ENCODE peak calls at places on chromosomes 16 and 17, in nine cellular contexts. One of them, this sample, is unnamed.

GRCh38 chr16:22670551-22670970 is 143.4 kb upstream of the HS3ST2 start:
- DNase-seq in T1000: no peak
- DNase-seq in HFFc6: no peak
- DNase-seq in caudate nucleus: peak
- DNase-seq in head of caudate nucleus: peak
- DNase-seq in stimulated activated CD4-positive, alpha-beta T cell treated with anti-CD3 and anti-CD28 coated beads, Interleukin-2, amount 100 ng/mL, for 24 hours: peak
- DNase-seq in CD8-positive, alpha-beta memory T cell: no peak
- DNase-seq in NCI-H1105: no peak
- DNase-seq in foreskin fibroblast: no peak
- DNase-seq in this sample: no peak

GRCh38 chr17:65797809-65798208 is 236.4 kb upstream of the AXIN2 start:
- DNase-seq in T1000: no peak
- DNase-seq in HFFc6: no peak
- DNase-seq in caudate nucleus: no peak
- DNase-seq in head of caudate nucleus: no peak
- DNase-seq in stimulated activated CD4-positive, alpha-beta T cell treated with anti-CD3 and anti-CD28 coated beads, Interleukin-2, amount 100 ng/mL, for 24 hours: peak
- DNase-seq in CD8-positive, alpha-beta memory T cell: no peak
- DNase-seq in NCI-H1105: no peak
- DNase-seq in foreskin fibroblast: no peak
- DNase-seq in this sample: no peak

GRCh38 chr16:2019500-2019899 is at the start of gene NPW:
- DNase-seq in T1000: no peak
- DNase-seq in HFFc6: no peak
- DNase-seq in caudate nucleus: no peak
- DNase-seq in head of caudate nucleus: no peak
- DNase-seq in stimulated activated CD4-positive, alpha-beta T cell treated with anti-CD3 and anti-CD28 coated beads, Interleukin-2, amount 100 ng/mL, for 24 hours: peak
- DNase-seq in CD8-positive, alpha-beta memory T cell: no peak
- DNase-seq in NCI-H1105: no peak
- DNase-seq in foreskin fibroblast: peak
- DNase-seq in this sample: no peak

GRCh38 chr17:41617698-41618097 is 5.1 kb upstream of the KRT16 start:
- DNase-seq in T1000: no peak
- DNase-seq in HFFc6: no peak
- DNase-seq in caudate nucleus: no peak
- DNase-seq in head of caudate nucleus: no peak
- DNase-seq in stimulated activated CD4-positive, alpha-beta T cell treated with anti-CD3 and anti-CD28 coated beads, Interleukin-2, amount 100 ng/mL, for 24 hours: no peak
- DNase-seq in CD8-positive, alpha-beta memory T cell: no peak
- DNase-seq in NCI-H1105: no peak
- DNase-seq in foreskin fibroblast: no peak
- DNase-seq in this sample: peak

GRCh38 chr16:68346892-68347480 is 36.2 kb downstream of the PRMT7 start:
- DNase-seq in T1000: no peak
- DNase-seq in HFFc6: no peak
- DNase-seq in caudate nucleus: peak
- DNase-seq in head of caudate nucleus: no peak
- DNase-seq in stimulated activated CD4-positive, alpha-beta T cell treated with anti-CD3 and anti-CD28 coated beads, Interleukin-2, amount 100 ng/mL, for 24 hours: no peak
- DNase-seq in CD8-positive, alpha-beta memory T cell: no peak
- DNase-seq in NCI-H1105: no peak
- DNase-seq in foreskin fibroblast: no peak
- DNase-seq in this sample: peak

GRCh38 chr17:79740413-79740812 is 9.7 kb downstream of the ENPP7 start:
- DNase-seq in T1000: no peak
- DNase-seq in HFFc6: no peak
- DNase-seq in caudate nucleus: no peak
- DNase-seq in head of caudate nucleus: no peak
- DNase-seq in stimulated activated CD4-positive, alpha-beta T cell treated with anti-CD3 and anti-CD28 coated beads, Interleukin-2, amount 100 ng/mL, for 24 hours: no peak
- DNase-seq in CD8-positive, alpha-beta memory T cell: no peak
- DNase-seq in NCI-H1105: no peak
- DNase-seq in foreskin fibroblast: no peak
- DNase-seq in this sample: no peak

GRCh38 chr17:39929657-39930407 is 2.3 kb downstream of the LRRC3C start:
- DNase-seq in T1000: no peak
- DNase-seq in HFFc6: peak
- DNase-seq in caudate nucleus: no peak
- DNase-seq in head of caudate nucleus: no peak
- DNase-seq in stimulated activated CD4-positive, alpha-beta T cell treated with anti-CD3 and anti-CD28 coated beads, Interleukin-2, amount 100 ng/mL, for 24 hours: no peak
- DNase-seq in CD8-positive, alpha-beta memory T cell: no peak
- DNase-seq in NCI-H1105: no peak
- DNase-seq in foreskin fibroblast: peak
- DNase-seq in this sample: peak

GRCh38 chr17:50635720-50636144 is 1.1 kb downstream of the ABCC3 start:
- DNase-seq in T1000: no peak
- DNase-seq in HFFc6: no peak
- DNase-seq in caudate nucleus: no peak
- DNase-seq in head of caudate nucleus: no peak
- DNase-seq in stimulated activated CD4-positive, alpha-beta T cell treated with anti-CD3 and anti-CD28 coated beads, Interleukin-2, amount 100 ng/mL, for 24 hours: no peak
- DNase-seq in CD8-positive, alpha-beta memory T cell: no peak
- DNase-seq in NCI-H1105: no peak
- DNase-seq in foreskin fibroblast: no peak
- DNase-seq in this sample: no peak

GRCh38 chr17:3894927-3895343 is 2.1 kb upstream of the CAMKK1 start:
- DNase-seq in T1000: no peak
- DNase-seq in HFFc6: peak
- DNase-seq in caudate nucleus: no peak
- DNase-seq in head of caudate nucleus: no peak
- DNase-seq in stimulated activated CD4-positive, alpha-beta T cell treated with anti-CD3 and anti-CD28 coated beads, Interleukin-2, amount 100 ng/mL, for 24 hours: no peak
- DNase-seq in CD8-positive, alpha-beta memory T cell: no peak
- DNase-seq in NCI-H1105: no peak
- DNase-seq in foreskin fibroblast: peak
- DNase-seq in this sample: no peak

GRCh38 chr17:51362818-51363598 is 102.7 kb downstream of the UTP18 start:
- DNase-seq in T1000: no peak
- DNase-seq in HFFc6: no peak
- DNase-seq in caudate nucleus: peak
- DNase-seq in head of caudate nucleus: peak
- DNase-seq in stimulated activated CD4-positive, alpha-beta T cell treated with anti-CD3 and anti-CD28 coated beads, Interleukin-2, amount 100 ng/mL, for 24 hours: no peak
- DNase-seq in CD8-positive, alpha-beta memory T cell: no peak
- DNase-seq in NCI-H1105: no peak
- DNase-seq in foreskin fibroblast: no peak
- DNase-seq in this sample: peak

GRCh38 chr17:3552916-3553315 is 4.7 kb downstream of the TRPV3 start:
- DNase-seq in T1000: no peak
- DNase-seq in HFFc6: no peak
- DNase-seq in caudate nucleus: no peak
- DNase-seq in head of caudate nucleus: no peak
- DNase-seq in stimulated activated CD4-positive, alpha-beta T cell treated with anti-CD3 and anti-CD28 coated beads, Interleukin-2, amount 100 ng/mL, for 24 hours: no peak
- DNase-seq in CD8-positive, alpha-beta memory T cell: no peak
- DNase-seq in NCI-H1105: no peak
- DNase-seq in foreskin fibroblast: no peak
- DNase-seq in this sample: no peak

GRCh38 chr17:36641877-36642845 is 40.8 kb downstream of the MRM1 start:
- DNase-seq in T1000: no peak
- DNase-seq in HFFc6: no peak
- DNase-seq in caudate nucleus: no peak
- DNase-seq in head of caudate nucleus: no peak
- DNase-seq in stimulated activated CD4-positive, alpha-beta T cell treated with anti-CD3 and anti-CD28 coated beads, Interleukin-2, amount 100 ng/mL, for 24 hours: peak
- DNase-seq in CD8-positive, alpha-beta memory T cell: no peak
- DNase-seq in NCI-H1105: no peak
- DNase-seq in foreskin fibroblast: peak
- DNase-seq in this sample: no peak

GRCh38 chr17:2474371-2474770 is 37.3 kb downstream of the METTL16 start:
- DNase-seq in T1000: no peak
- DNase-seq in HFFc6: no peak
- DNase-seq in caudate nucleus: no peak
- DNase-seq in head of caudate nucleus: no peak
- DNase-seq in stimulated activated CD4-positive, alpha-beta T cell treated with anti-CD3 and anti-CD28 coated beads, Interleukin-2, amount 100 ng/mL, for 24 hours: no peak
- DNase-seq in CD8-positive, alpha-beta memory T cell: no peak
- DNase-seq in NCI-H1105: no peak
- DNase-seq in foreskin fibroblast: no peak
- DNase-seq in this sample: no peak

GRCh38 chr16:49674255-49674980 is 181.5 kb downstream of the ZNF423 start:
- DNase-seq in T1000: no peak
- DNase-seq in HFFc6: no peak
- DNase-seq in caudate nucleus: no peak
- DNase-seq in head of caudate nucleus: no peak
- DNase-seq in stimulated activated CD4-positive, alpha-beta T cell treated with anti-CD3 and anti-CD28 coated beads, Interleukin-2, amount 100 ng/mL, for 24 hours: no peak
- DNase-seq in CD8-positive, alpha-beta memory T cell: no peak
- DNase-seq in NCI-H1105: no peak
- DNase-seq in foreskin fibroblast: peak
- DNase-seq in this sample: no peak

GRCh38 chr17:33572615-33573014 is 279.5 kb upstream of the ASIC2 start:
- DNase-seq in T1000: no peak
- DNase-seq in HFFc6: no peak
- DNase-seq in caudate nucleus: no peak
- DNase-seq in head of caudate nucleus: no peak
- DNase-seq in stimulated activated CD4-positive, alpha-beta T cell treated with anti-CD3 and anti-CD28 coated beads, Interleukin-2, amount 100 ng/mL, for 24 hours: no peak
- DNase-seq in CD8-positive, alpha-beta memory T cell: no peak
- DNase-seq in NCI-H1105: no peak
- DNase-seq in foreskin fibroblast: no peak
- DNase-seq in this sample: no peak

GRCh38 chr16:20911361-20911760 is 10.8 kb downstream of the LYRM1 start:
- DNase-seq in T1000: no peak
- DNase-seq in HFFc6: peak
- DNase-seq in caudate nucleus: no peak
- DNase-seq in head of caudate nucleus: no peak
- DNase-seq in stimulated activated CD4-positive, alpha-beta T cell treated with anti-CD3 and anti-CD28 coated beads, Interleukin-2, amount 100 ng/mL, for 24 hours: no peak
- DNase-seq in CD8-positive, alpha-beta memory T cell: no peak
- DNase-seq in NCI-H1105: no peak
- DNase-seq in foreskin fibroblast: peak
- DNase-seq in this sample: peak

GRCh38 chr17:4872786-4873185 is 26.6 kb upstream of the C17orf107 start:
- DNase-seq in T1000: no peak
- DNase-seq in HFFc6: no peak
- DNase-seq in caudate nucleus: no peak
- DNase-seq in head of caudate nucleus: peak
- DNase-seq in stimulated activated CD4-positive, alpha-beta T cell treated with anti-CD3 and anti-CD28 coated beads, Interleukin-2, amount 100 ng/mL, for 24 hours: no peak
- DNase-seq in CD8-positive, alpha-beta memory T cell: no peak
- DNase-seq in NCI-H1105: no peak
- DNase-seq in foreskin fibroblast: no peak
- DNase-seq in this sample: no peak

GRCh38 chr17:68197997-68198930 is 49.6 kb upstream of the AMZ2 start:
- DNase-seq in T1000: no peak
- DNase-seq in HFFc6: no peak
- DNase-seq in caudate nucleus: no peak
- DNase-seq in head of caudate nucleus: no peak
- DNase-seq in stimulated activated CD4-positive, alpha-beta T cell treated with anti-CD3 and anti-CD28 coated beads, Interleukin-2, amount 100 ng/mL, for 24 hours: peak
- DNase-seq in CD8-positive, alpha-beta memory T cell: no peak
- DNase-seq in NCI-H1105: no peak
- DNase-seq in foreskin fibroblast: peak
- DNase-seq in this sample: no peak

GRCh38 chr16:69005641-69006355 is 99.7 kb upstream of the HAS3 start:
- DNase-seq in T1000: no peak
- DNase-seq in HFFc6: no peak
- DNase-seq in caudate nucleus: no peak
- DNase-seq in head of caudate nucleus: no peak
- DNase-seq in stimulated activated CD4-positive, alpha-beta T cell treated with anti-CD3 and anti-CD28 coated beads, Interleukin-2, amount 100 ng/mL, for 24 hours: no peak
- DNase-seq in CD8-positive, alpha-beta memory T cell: no peak
- DNase-seq in NCI-H1105: no peak
- DNase-seq in foreskin fibroblast: no peak
- DNase-seq in this sample: no peak

GRCh38 chr16:27972500-27972899 is 91.0 kb downstream of the GSG1L start:
- DNase-seq in T1000: no peak
- DNase-seq in HFFc6: peak
- DNase-seq in caudate nucleus: peak
- DNase-seq in head of caudate nucleus: peak
- DNase-seq in stimulated activated CD4-positive, alpha-beta T cell treated with anti-CD3 and anti-CD28 coated beads, Interleukin-2, amount 100 ng/mL, for 24 hours: peak
- DNase-seq in CD8-positive, alpha-beta memory T cell: no peak
- DNase-seq in NCI-H1105: peak
- DNase-seq in foreskin fibroblast: peak
- DNase-seq in this sample: no peak

GRCh38 chr17:28550858-28551257 is 1.6 kb downstream of the UNC119 start:
- DNase-seq in T1000: no peak
- DNase-seq in HFFc6: no peak
- DNase-seq in caudate nucleus: no peak
- DNase-seq in head of caudate nucleus: no peak
- DNase-seq in stimulated activated CD4-positive, alpha-beta T cell treated with anti-CD3 and anti-CD28 coated beads, Interleukin-2, amount 100 ng/mL, for 24 hours: no peak
- DNase-seq in CD8-positive, alpha-beta memory T cell: no peak
- DNase-seq in NCI-H1105: no peak
- DNase-seq in foreskin fibroblast: no peak
- DNase-seq in this sample: no peak

GRCh38 chr16:10838611-10839270 is 20.1 kb upstream of the TVP23A start:
- DNase-seq in T1000: no peak
- DNase-seq in HFFc6: no peak
- DNase-seq in caudate nucleus: no peak
- DNase-seq in head of caudate nucleus: no peak
- DNase-seq in stimulated activated CD4-positive, alpha-beta T cell treated with anti-CD3 and anti-CD28 coated beads, Interleukin-2, amount 100 ng/mL, for 24 hours: no peak
- DNase-seq in CD8-positive, alpha-beta memory T cell: no peak
- DNase-seq in NCI-H1105: no peak
- DNase-seq in foreskin fibroblast: no peak
- DNase-seq in this sample: no peak

GRCh38 chr16:3607161-3607560 is 4.2 kb downstream of the SLX4 start:
- DNase-seq in T1000: no peak
- DNase-seq in HFFc6: no peak
- DNase-seq in caudate nucleus: no peak
- DNase-seq in head of caudate nucleus: no peak
- DNase-seq in stimulated activated CD4-positive, alpha-beta T cell treated with anti-CD3 and anti-CD28 coated beads, Interleukin-2, amount 100 ng/mL, for 24 hours: no peak
- DNase-seq in CD8-positive, alpha-beta memory T cell: no peak
- DNase-seq in NCI-H1105: no peak
- DNase-seq in foreskin fibroblast: no peak
- DNase-seq in this sample: no peak

GRCh38 chr17:57939797-57940196 is 15.4 kb downstream of the CUEDC1 start:
- DNase-seq in T1000: no peak
- DNase-seq in HFFc6: no peak
- DNase-seq in caudate nucleus: peak
- DNase-seq in head of caudate nucleus: no peak
- DNase-seq in stimulated activated CD4-positive, alpha-beta T cell treated with anti-CD3 and anti-CD28 coated beads, Interleukin-2, amount 100 ng/mL, for 24 hours: no peak
- DNase-seq in CD8-positive, alpha-beta memory T cell: no peak
- DNase-seq in NCI-H1105: peak
- DNase-seq in foreskin fibroblast: no peak
- DNase-seq in this sample: no peak

GRCh38 chr17:32483451-32484019 is 3.3 kb upstream of the CDK5R1 start:
- DNase-seq in T1000: no peak
- DNase-seq in HFFc6: peak
- DNase-seq in caudate nucleus: peak
- DNase-seq in head of caudate nucleus: peak
- DNase-seq in stimulated activated CD4-positive, alpha-beta T cell treated with anti-CD3 and anti-CD28 coated beads, Interleukin-2, amount 100 ng/mL, for 24 hours: no peak
- DNase-seq in CD8-positive, alpha-beta memory T cell: no peak
- DNase-seq in NCI-H1105: peak
- DNase-seq in foreskin fibroblast: peak
- DNase-seq in this sample: no peak

GRCh38 chr17:66304304-66305174 is 2.1 kb downstream of the PRKCA start:
- DNase-seq in T1000: no peak
- DNase-seq in HFFc6: no peak
- DNase-seq in caudate nucleus: peak
- DNase-seq in head of caudate nucleus: no peak
- DNase-seq in stimulated activated CD4-positive, alpha-beta T cell treated with anti-CD3 and anti-CD28 coated beads, Interleukin-2, amount 100 ng/mL, for 24 hours: peak
- DNase-seq in CD8-positive, alpha-beta memory T cell: no peak
- DNase-seq in NCI-H1105: no peak
- DNase-seq in foreskin fibroblast: no peak
- DNase-seq in this sample: no peak

GRCh38 chr17:75652934-75653549 is 13.9 kb downstream of the RECQL5 start:
- DNase-seq in T1000: no peak
- DNase-seq in HFFc6: no peak
- DNase-seq in caudate nucleus: no peak
- DNase-seq in head of caudate nucleus: peak
- DNase-seq in stimulated activated CD4-positive, alpha-beta T cell treated with anti-CD3 and anti-CD28 coated beads, Interleukin-2, amount 100 ng/mL, for 24 hours: peak
- DNase-seq in CD8-positive, alpha-beta memory T cell: no peak
- DNase-seq in NCI-H1105: no peak
- DNase-seq in foreskin fibroblast: peak
- DNase-seq in this sample: no peak

GRCh38 chr17:12588531-12588930 is 77.2 kb upstream of the MYOCD start:
- DNase-seq in T1000: no peak
- DNase-seq in HFFc6: no peak
- DNase-seq in caudate nucleus: no peak
- DNase-seq in head of caudate nucleus: no peak
- DNase-seq in stimulated activated CD4-positive, alpha-beta T cell treated with anti-CD3 and anti-CD28 coated beads, Interleukin-2, amount 100 ng/mL, for 24 hours: no peak
- DNase-seq in CD8-positive, alpha-beta memory T cell: no peak
- DNase-seq in NCI-H1105: no peak
- DNase-seq in foreskin fibroblast: no peak
- DNase-seq in this sample: no peak

GRCh38 chr17:45338996-45339535 is 22.2 kb upstream of the MAP3K14 start:
- DNase-seq in T1000: no peak
- DNase-seq in HFFc6: no peak
- DNase-seq in caudate nucleus: no peak
- DNase-seq in head of caudate nucleus: no peak
- DNase-seq in stimulated activated CD4-positive, alpha-beta T cell treated with anti-CD3 and anti-CD28 coated beads, Interleukin-2, amount 100 ng/mL, for 24 hours: no peak
- DNase-seq in CD8-positive, alpha-beta memory T cell: no peak
- DNase-seq in NCI-H1105: no peak
- DNase-seq in foreskin fibroblast: no peak
- DNase-seq in this sample: no peak

GRCh38 chr16:28131210-28131609 is 67.7 kb upstream of the GSG1L start:
- DNase-seq in T1000: no peak
- DNase-seq in HFFc6: no peak
- DNase-seq in caudate nucleus: no peak
- DNase-seq in head of caudate nucleus: no peak
- DNase-seq in stimulated activated CD4-positive, alpha-beta T cell treated with anti-CD3 and anti-CD28 coated beads, Interleukin-2, amount 100 ng/mL, for 24 hours: no peak
- DNase-seq in CD8-positive, alpha-beta memory T cell: no peak
- DNase-seq in NCI-H1105: no peak
- DNase-seq in foreskin fibroblast: peak
- DNase-seq in this sample: no peak

GRCh38 chr16:22070361-22071351 is 21.7 kb upstream of the VWA3A start:
- DNase-seq in T1000: no peak
- DNase-seq in HFFc6: no peak
- DNase-seq in caudate nucleus: no peak
- DNase-seq in head of caudate nucleus: no peak
- DNase-seq in stimulated activated CD4-positive, alpha-beta T cell treated with anti-CD3 and anti-CD28 coated beads, Interleukin-2, amount 100 ng/mL, for 24 hours: no peak
- DNase-seq in CD8-positive, alpha-beta memory T cell: no peak
- DNase-seq in NCI-H1105: no peak
- DNase-seq in foreskin fibroblast: no peak
- DNase-seq in this sample: peak

This sample was measured in foreskin keratinocyte.